ENCODE peak calls at places on chromosome 15, in six cellular contexts. K is GM19239; X is left ventricle myocardium inferior; A is activated CD4-positive, alpha-beta T cell treated with anti-CD3 and anti-CD28 coated beads for 24 hours; Z is H4; R is C1 segment of cervical spinal cord. N is an unnamed sample.

GRCh38 chr15:100457201-100457600 is 71.5 kb downstream of the CERS3 start:
- DNase-seq in Z (no peak), A (no peak), R (no peak), K (no peak), X (no peak), N (peak)

GRCh38 chr15:64460737-64461576 is 579 bp downstream of the ZNF609 start:
- DNase-seq in K (peak), Z (peak), A (no peak), X (no peak), R (peak), N (peak)

GRCh38 chr15:73989001-73989798 is 2.9 kb downstream of the STOML1 start:
- DNase-seq in A (no peak), X (no peak), K (no peak), Z (peak), R (no peak), N (peak)

GRCh38 chr15:42129364-42129763 is 27.1 kb downstream of the PLA2G4F start:
- DNase-seq in K (no peak), A (no peak), R (no peak), X (no peak), Z (no peak), N (no peak)

GRCh38 chr15:67146214-67146613 is 80.8 kb downstream of the SMAD3 start:
- DNase-seq in A (no peak), R (no peak), X (peak), Z (peak), K (no peak), N (peak)

GRCh38 chr15:66498501-66499386 is 1.2 kb upstream of the SNAPC5 start:
- DNase-seq in R (no peak), A (no peak), Z (peak), X (no peak), K (no peak), N (peak)

GRCh38 chr15:97893988-97894387 is 66.5 kb upstream of the ARRDC4 start:
- DNase-seq in K (no peak), Z (no peak), R (no peak), X (no peak), A (no peak), N (no peak)

GRCh38 chr15:31031471-31032064 is 40.1 kb upstream of the MTMR10 start:
- DNase-seq in Z (peak), X (no peak), A (no peak), R (no peak), K (peak), N (peak)

GRCh38 chr15:51793521-51793920 is 35.9 kb upstream of the TMOD3 start:
- DNase-seq in R (no peak), K (no peak), X (peak), A (no peak), Z (no peak), N (peak)

GRCh38 chr15:62833671-62834070 is 208.9 kb upstream of the TPM1 start:
- DNase-seq in Z (no peak), K (no peak), R (no peak), X (no peak), A (no peak), N (no peak)

GRCh38 chr15:32683231-32683630 is 34.6 kb upstream of the GREM1 start:
- DNase-seq in R (no peak), X (no peak), Z (no peak), A (no peak), K (no peak), N (peak)

GRCh38 chr15:60004846-60005351 is 788 bp downstream of the FOXB1 start:
- DNase-seq in A (no peak), Z (no peak), X (no peak), K (no peak), R (no peak), N (peak)

GRCh38 chr15:59169337-59169736 is 37.3 kb upstream of the LDHAL6B start:
- DNase-seq in A (no peak), Z (peak), K (no peak), X (no peak), R (peak), N (peak)

GRCh38 chr15:33313491-33313890 is 2.7 kb downstream of the RYR3 start:
- DNase-seq in X (no peak), R (no peak), Z (no peak), A (no peak), K (no peak), N (no peak)

GRCh38 chr15:62545392-62546227 is 380.5 kb upstream of the C2CD4B start:
- DNase-seq in K (no peak), Z (no peak), R (peak), X (no peak), A (no peak), N (peak)

GRCh38 chr15:38868326-38869114 is 303.9 kb upstream of the RASGRP1 start:
- DNase-seq in K (no peak), X (no peak), A (no peak), Z (peak), R (no peak), N (peak)

GRCh38 chr15:69749797-69750196 is 297.2 kb downstream of the RPLP1 start:
- DNase-seq in Z (no peak), R (no peak), X (no peak), K (no peak), A (no peak), N (no peak)

GRCh38 chr15:70741677-70742293 is 21.6 kb downstream of the UACA start:
- DNase-seq in R (no peak), K (no peak), Z (peak), A (no peak), X (no peak), N (peak)

GRCh38 chr15:25862469-25863066 is 559 bp downstream of the ATP10A start:
- DNase-seq in R (no peak), X (no peak), A (no peak), K (no peak), Z (no peak), N (peak)

GRCh38 chr15:49815937-49816336 is 195.1 kb downstream of the DTWD1 start:
- DNase-seq in R (no peak), A (no peak), X (peak), Z (peak), K (peak), N (peak)

GRCh38 chr15:33623010-33623409 is 312.2 kb downstream of the RYR3 start:
- DNase-seq in R (no peak), X (no peak), K (no peak), A (no peak), Z (no peak), N (no peak)

GRCh38 chr15:47184405-47185221 is 532.7 kb upstream of the SEMA6D start:
- DNase-seq in A (no peak), R (peak), K (no peak), Z (no peak), X (peak), N (peak)

GRCh38 chr15:44666208-44667038 is 3.0 kb upstream of the SPG11 start:
- DNase-seq in Z (no peak), K (no peak), A (no peak), R (no peak), X (no peak), N (no peak)

GRCh38 chr15:72222433-72222832 is 8.6 kb downstream of the PKM start:
- DNase-seq in R (peak), A (no peak), Z (peak), X (peak), K (no peak), N (peak)

GRCh38 chr15:66193066-66193465 is 60.5 kb downstream of the MEGF11 start:
- DNase-seq in A (no peak), R (no peak), K (no peak), X (no peak), Z (no peak), N (no peak)

GRCh38 chr15:75182187-75183131 is 19.2 kb upstream of the C15orf39 start:
- DNase-seq in A (no peak), Z (no peak), X (no peak), K (no peak), R (peak), N (peak)

GRCh38 chr15:66107070-66107469 is 146.5 kb downstream of the MEGF11 start:
- DNase-seq in R (no peak), X (no peak), A (no peak), K (no peak), Z (no peak), N (no peak)